ENCODE peak calls at places on chromosome 1, in four cellular contexts. D, L, Z and G are unnamed samples.

GRCh38 chr1:62384276-62385005 is 52.4 kb upstream of the USP1 start:
- DNase-seq in Z (no peak), L (no peak), D (peak; percentile 86), G (peak; percentile 60)

GRCh38 chr1:10755977-10756521 is 40.4 kb downstream of the CASZ1 start:
- DNase-seq in Z (no peak), L (peak; percentile 80), D (no peak), G (peak; percentile 11)

GRCh38 chr1:152577168-152577567 is 3.1 kb downstream of the LCE3D start:
- DNase-seq in L (no peak), Z (no peak), D (no peak), G (no peak)

GRCh38 chr1:29903767-29904166 is 667.4 kb downstream of the PTPRU start:
- DNase-seq in L (no peak), D (no peak), Z (no peak), G (no peak)

GRCh38 chr1:52659356-52659755 is 26.4 kb downstream of the SHISAL2A start:
- DNase-seq in Z (peak; percentile 89), L (no peak), D (no peak), G (no peak)

GRCh38 chr1:145956776-145957442 is 908 bp downstream of the LIX1L start:
- DNase-seq in L (no peak), D (peak; percentile 38), Z (no peak), G (peak; percentile 56)

GRCh38 chr1:117796226-117796625 is 133.2 kb downstream of the GDAP2 start:
- DNase-seq in D (peak; percentile 56), Z (peak; percentile 30), L (no peak), G (no peak)

GRCh38 chr1:21247892-21248715 is 42.2 kb downstream of the ECE1 start:
- DNase-seq in L (no peak), Z (no peak), D (no peak), G (no peak)

GRCh38 chr1:168136709-168137514 is at the start of gene GPR161:
- DNase-seq in Z (no peak), D (peak; percentile 36), L (peak; percentile 88), G (peak; percentile 63)

GRCh38 chr1:204113900-204114299 is 37.9 kb downstream of the ETNK2 start:
- DNase-seq in Z (no peak), L (no peak), D (peak; percentile 38), G (peak; percentile 46)

GRCh38 chr1:27152004-27152828 is 2.7 kb downstream of the SLC9A1 start:
- DNase-seq in L (no peak), D (no peak), Z (no peak), G (no peak)

GRCh38 chr1:1146596-1146995 is 27.1 kb upstream of the TTLL10 start:
- DNase-seq in L (no peak), D (no peak), Z (no peak), G (no peak)

GRCh38 chr1:177686929-177687328 is 282.9 kb downstream of the SEC16B start:
- DNase-seq in L (no peak), D (no peak), Z (no peak), G (no peak)

GRCh38 chr1:101365186-101365585 is 128.4 kb downstream of the S1PR1 start:
- DNase-seq in L (no peak), D (peak; percentile 54), Z (no peak), G (no peak)

GRCh38 chr1:12275370-12275769 is 45.5 kb downstream of the VPS13D start:
- DNase-seq in Z (no peak), L (peak; percentile 60), D (no peak), G (peak; percentile 20)

GRCh38 chr1:114010433-114011184 is 31.3 kb downstream of the OLFML3 start:
- DNase-seq in D (no peak), L (no peak), Z (no peak), G (no peak)

GRCh38 chr1:88825721-88826120 is 65.6 kb downstream of the GTF2B start:
- DNase-seq in Z (no peak), L (no peak), D (no peak), G (no peak)

GRCh38 chr1:225451840-225452515 is 24.1 kb upstream of the LBR start:
- DNase-seq in L (no peak), D (no peak), Z (no peak), G (no peak)

GRCh38 chr1:113874017-113874879 is 2.7 kb upstream of the PTPN22 start:
- DNase-seq in Z (peak; percentile 60), L (peak; percentile 31), D (peak; percentile 8), G (peak; percentile 32)

GRCh38 chr1:20072771-20073170 is 2.8 kb downstream of the PLA2G5 start:
- DNase-seq in L (no peak), D (no peak), Z (no peak), G (no peak)

GRCh38 chr1:2148691-2149090 is 45.9 kb downstream of the FAAP20 start:
- DNase-seq in D (no peak), L (no peak), Z (no peak), G (peak; percentile 29)

GRCh38 chr1:34379911-34380310 is 203.2 kb downstream of the C1orf94 start:
- DNase-seq in D (no peak), L (no peak), Z (no peak), G (no peak)

GRCh38 chr1:156655151-156655903 is 13.4 kb downstream of the BCAN start:
- DNase-seq in Z (no peak), L (no peak), D (no peak), G (no peak)

GRCh38 chr1:156657161-156657970 is 15.4 kb downstream of the BCAN start:
- DNase-seq in D (peak; percentile 46), L (peak; percentile 76), Z (no peak), G (peak; percentile 59)

GRCh38 chr1:156655904-156656516 is 14.1 kb downstream of the BCAN start:
- DNase-seq in Z (no peak), L (no peak), D (no peak), G (no peak)

GRCh38 chr1:156657971-156658319 is 16.0 kb downstream of the BCAN start:
- DNase-seq in D (no peak), Z (no peak), L (no peak), G (no peak)

DNA sequence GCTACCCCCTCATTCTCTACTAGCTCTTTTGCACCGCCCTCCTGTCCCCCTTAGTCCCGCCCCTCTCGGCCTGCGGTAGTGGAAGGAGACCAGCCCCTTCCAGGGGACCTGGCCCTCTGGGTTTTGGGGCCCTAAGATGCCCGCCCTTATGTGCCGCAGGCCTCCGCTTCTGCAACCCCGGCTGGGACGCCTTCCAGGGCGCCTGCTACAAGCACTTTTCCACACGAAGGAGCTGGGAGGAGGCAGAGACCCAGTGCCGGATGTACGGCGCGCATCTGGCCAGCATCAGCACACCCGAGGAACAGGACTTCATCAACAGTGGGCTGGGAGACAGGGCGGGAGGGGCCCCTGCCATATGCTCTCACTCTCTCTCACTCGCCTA is 14.9 kb downstream of the BCAN start:
- DNase-seq in Z (no peak), D (no peak), L (no peak), G (no peak)
- H2AFZ ChIP-seq in Z (no peak overlapping the region), D (peak overlapping the region; percentile 36), L (no peak overlapping the region), G (no peak overlapping the region)

GRCh38 chr1:6511056-6511455 is 19.6 kb upstream of the PLEKHG5 start:
- DNase-seq in Z (no peak), L (no peak), D (no peak), G (no peak)
- H3K9me1 ChIP-seq in Z (no peaks in the 10 kb centered on the region), L (no peaks in the 10 kb centered on the region), D (peaks cover 5% of the 10 kb centered on the region), G (no peaks in the 10 kb centered on the region)

GRCh38 chr1:59564192-59564891 is 250.4 kb upstream of the HOOK1 start:
- DNase-seq in D (no peak), Z (no peak), L (no peak), G (no peak)
- H2AFZ ChIP-seq in D (no peak overlapping the region), Z (no peak overlapping the region), L (no peak overlapping the region), G (no peak overlapping the region)

GRCh38 chr1:59124166-59124565 is 172.7 kb upstream of the FGGY start:
- DNase-seq in Z (no peak), L (no peak), D (peak; percentile 61), G (no peak)
- H3K9me1 ChIP-seq in Z (no peaks in the 10 kb centered on the region), L (no peaks in the 10 kb centered on the region), D (peaks cover 11% of the 10 kb centered on the region), G (no peaks in the 10 kb centered on the region)

GRCh38 chr1:197510691-197511378 is 242.8 kb downstream of the CRB1 start:
- DNase-seq in D (no peak), Z (no peak), L (no peak), G (no peak)
- H2AFZ ChIP-seq in D (no peak overlapping the region), Z (no peak overlapping the region), L (no peak overlapping the region), G (no peak overlapping the region)

GRCh38 chr1:57897581-57897980 is 473.7 kb upstream of the DAB1 start:
- DNase-seq in D (no peak), Z (no peak), L (no peak), G (no peak)
- H3K9me1 ChIP-seq in D (no peaks in the 10 kb centered on the region), Z (no peaks in the 10 kb centered on the region), L (no peaks in the 10 kb centered on the region), G (no peaks in the 10 kb centered on the region)

DNA sequence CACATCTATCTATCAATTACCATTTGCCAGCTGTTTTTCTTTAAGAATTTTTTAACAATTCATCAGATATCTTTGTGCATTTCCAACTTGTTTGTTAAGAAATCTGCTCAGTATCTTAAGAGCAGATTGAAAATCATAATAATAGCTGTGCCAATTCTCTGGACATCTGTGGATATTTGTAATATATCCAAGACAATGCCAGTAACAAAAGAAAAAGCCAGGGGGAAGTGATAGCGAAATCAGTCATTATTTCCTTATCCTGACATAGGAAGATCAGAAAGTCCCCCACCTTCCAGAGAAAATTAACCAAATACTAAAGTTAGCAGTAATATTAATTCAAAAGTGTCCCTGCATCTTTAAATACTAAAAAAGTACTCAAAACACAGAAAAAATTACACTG is 217.1 kb downstream of the RERE start:
- DNase-seq in L (no peak), Z (no peak), D (no peak), G (peak; percentile 94)
- H2AFZ ChIP-seq in L (no peak overlapping the region), Z (no peak overlapping the region), D (no peak overlapping the region), G (no peak overlapping the region)